ENCODE peak calls at places on chromosomes 13 and 19, in ten cellular contexts. S is breast epithelium, V is tibial artery, C is brain microvascular endothelial cell, Y is lower leg skin, P is endothelial cell of umbilical vein, A is cardiac fibroblast, I is neural progenitor cell, H is cardiac muscle cell, Z is HFF-Myc. T is an unnamed sample.

GRCh38 chr13:20424959-20425358 is 100.7 kb downstream of the CRYL1 start:
- DNase-seq in C (no peak), H (no peak), S (no peak), Z (no peak), V (no peak), Y (no peak), I (no peak), P (no peak), A (peak; percentile 16), T (no peak)

GRCh38 chr19:40281381-40282208 is 3.5 kb downstream of the AKT2 start:
- DNase-seq in V (no peak), I (no peak), Y (no peak), H (no peak), A (no peak), C (no peak), Z (no peak), P (no peak), S (no peak), T (peak; percentile 63)

GRCh38 chr19:5867201-5868136 is 2.9 kb downstream of the FUT5 start:
- DNase-seq in S (no peak), Y (no peak), P (no peak), A (no peak), Z (no peak), H (no peak), I (no peak), C (no peak), V (no peak), T (peak; percentile 11)

GRCh38 chr13:61078976-61079770 is 336.5 kb downstream of the PCDH20 start:
- DNase-seq in V (no peak), P (no peak), I (no peak), C (no peak), S (no peak), Y (no peak), Z (no peak), A (no peak), H (no peak), T (no peak)

GRCh38 chr13:92590503-92590908 is 636.1 kb upstream of the GPC6 start:
- DNase-seq in C (peak; percentile 83), A (peak; percentile 11), H (no peak), Y (no peak), I (no peak), V (no peak), Z (no peak), P (no peak), S (no peak), T (no peak)

GRCh38 chr19:42158926-42159325 is 26.7 kb upstream of the POU2F2 start:
- DNase-seq in A (peak; percentile 44), Z (no peak), Y (no peak), S (no peak), H (no peak), I (no peak), C (no peak), P (no peak), V (no peak), T (no peak)

GRCh38 chr19:46287585-46287984 is 9.3 kb upstream of the HIF3A start:
- DNase-seq in C (no peak), A (no peak), I (no peak), Z (no peak), Y (no peak), H (no peak), S (no peak), V (no peak), P (peak; percentile 44), T (no peak)

GRCh38 chr19:3458595-3459284 is 21.6 kb downstream of the SMIM24 start:
- DNase-seq in A (peak; percentile 58), Y (no peak), C (no peak), S (no peak), P (no peak), V (peak; percentile 86), I (peak; percentile 66), Z (no peak), H (peak; percentile 54), T (no peak)

GRCh38 chr13:77480071-77480470 is 55.4 kb upstream of the SCEL start:
- DNase-seq in A (peak; percentile 5), V (no peak), P (no peak), H (no peak), Y (no peak), C (no peak), Z (no peak), S (no peak), I (peak; percentile 10), T (no peak)

GRCh38 chr13:76955236-76955635 is 6.9 kb downstream of the ACOD1 start:
- DNase-seq in P (no peak), S (no peak), I (no peak), C (no peak), V (no peak), Y (no peak), A (no peak), Z (no peak), H (no peak), T (no peak)

GRCh38 chr19:47514869-47515588 is at the start of gene NAPA:
- DNase-seq in A (peak; percentile 100), C (peak; percentile 100), Z (peak; percentile 99), S (peak; percentile 100), H (peak; percentile 100), V (peak; percentile 100), I (peak; percentile 100), P (peak; percentile 100), Y (peak; percentile 100), T (peak; percentile 92)
- TF ChIP-seq CTCF in A (no peak), C (no peak), Z (no peak), S (no peak), H (no peak), V (no peak), I (no peak), P (no peak), Y (no peak), T (no peak)

GRCh38 chr19:7795555-7796161 is 32.6 kb downstream of the CLEC4M start:
- DNase-seq in V (no peak), S (no peak), Z (no peak), A (no peak), P (peak; percentile 95), H (no peak), I (no peak), C (no peak), Y (no peak), T (no peak)
- TF ChIP-seq CTCF in V (no peak), S (no peak), Z (no peak), A (no peak), P (no peak), H (no peak), I (no peak), C (no peak), Y (no peak), T (no peak)

GRCh38 chr19:990119-990571 is 6.0 kb downstream of the WDR18 start:
- DNase-seq in P (no peak), H (no peak), I (peak; percentile 30), S (no peak), C (no peak), Y (no peak), A (no peak), Z (no peak), V (no peak), T (peak; percentile 64)

GRCh38 chr19:990746-991145 is 6.6 kb downstream of the WDR18 start:
- DNase-seq in P (no peak), S (no peak), V (no peak), A (no peak), Z (no peak), C (no peak), Y (no peak), I (no peak), H (no peak), T (no peak)

GRCh38 chr19:988081-988480 is 3.9 kb downstream of the WDR18 start:
- DNase-seq in Y (no peak), H (no peak), S (no peak), C (no peak), I (no peak), Z (no peak), V (no peak), P (no peak), A (no peak), T (no peak)

GRCh38 chr19:988510-988909 is 4.4 kb downstream of the WDR18 start:
- DNase-seq in Y (no peak), A (no peak), S (no peak), H (no peak), V (no peak), P (no peak), C (no peak), I (no peak), Z (no peak), T (no peak)

DNA sequence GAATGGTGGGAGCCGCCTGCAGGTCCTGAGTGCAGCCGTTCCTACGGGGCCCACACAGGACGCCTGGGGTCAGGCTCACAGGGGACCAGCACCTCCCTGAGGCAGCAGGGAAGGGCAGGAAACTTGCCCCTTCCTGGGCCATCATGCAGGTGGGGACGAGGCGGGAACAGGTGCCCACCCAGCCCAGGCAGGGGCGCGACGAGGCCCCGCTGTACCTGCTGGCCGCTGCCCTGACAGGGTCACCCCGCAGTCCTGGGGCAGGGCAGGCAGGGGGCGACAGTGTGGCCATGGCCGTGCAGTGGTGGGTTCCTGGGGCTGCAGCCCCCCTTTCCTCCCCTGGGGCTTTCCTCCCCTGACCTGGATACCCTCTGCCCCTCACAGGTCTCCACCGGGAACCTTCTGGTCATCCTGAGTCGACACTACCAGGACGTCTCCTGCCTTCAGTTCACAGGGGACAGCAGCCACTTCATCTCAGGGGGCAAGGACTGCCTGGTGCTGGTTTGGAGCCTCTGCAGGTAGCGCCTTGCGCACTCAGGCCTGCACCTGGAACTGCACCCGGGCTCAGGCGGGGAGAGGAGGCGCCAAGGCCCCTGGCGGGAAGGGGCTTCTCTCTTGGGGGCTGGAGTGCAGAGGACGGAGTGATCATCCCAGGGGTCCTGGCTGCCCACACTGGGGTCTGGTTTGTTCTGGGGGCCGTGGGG is 5.4 kb downstream of the WDR18 start:
- DNase-seq in H (no peak), S (no peak), I (no peak), V (no peak), A (no peak), P (no peak), Y (no peak), Z (no peak), C (no peak), T (no peak)
- TF ChIP-seq CTCF in H (peak; percentile 29), S (no peak), I (peak; percentile 39), V (peak; percentile 10), A (peak; percentile 40), P (peak; percentile 40), Y (no peak), Z (peak; percentile 30), C (peak; percentile 54), T (no peak)

GRCh38 chr19:18831524-18832330 is at the start of gene UPF1:
- DNase-seq in A (peak; percentile 93), Z (peak; percentile 57), S (peak; percentile 83), V (peak; percentile 95), P (peak; percentile 91), C (peak; percentile 80), Y (peak; percentile 87), H (peak; percentile 97), I (peak; percentile 98), T (peak; percentile 93)
- TF ChIP-seq CTCF in A (no peak), Z (no peak), S (no peak), V (peak; percentile 34), P (no peak), C (no peak), Y (no peak), H (no peak), I (peak; percentile 7), T (no peak)

DNA sequence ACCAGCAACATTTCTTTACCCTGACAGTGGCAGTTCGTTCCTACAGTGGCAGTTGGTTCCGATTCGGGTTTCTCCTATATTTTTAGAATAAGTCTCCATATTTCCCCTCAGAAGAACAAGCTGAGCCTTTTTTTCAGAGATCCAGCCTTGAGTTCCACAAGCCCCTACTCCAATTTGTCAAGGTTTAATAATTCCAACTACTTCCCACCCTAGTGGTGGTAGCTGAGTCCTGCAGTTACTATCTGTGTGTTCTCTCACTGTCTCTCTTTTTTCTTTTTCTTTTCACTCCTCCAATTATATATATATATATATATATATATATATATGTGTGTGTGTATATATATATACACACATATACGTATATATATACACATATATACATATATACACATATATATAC is 1347.3 kb downstream of the PCDH9 start:
- DNase-seq in V (no peak), Y (no peak), P (no peak), C (no peak), I (no peak), Z (no peak), A (no peak), H (no peak), S (no peak), T (no peak)
- TF ChIP-seq CTCF in V (no peak), Y (no peak), P (no peak), C (peak; percentile 38), I (peak; percentile 45), Z (peak; percentile 15), A (peak; percentile 38), H (peak; percentile 10), S (no peak), T (no peak)

T was measured in D721Med.